ENCODE peak calls at places on chromosomes 11 and 22, in four cellular contexts. One of them, this sample, is unnamed. For H3K27me3, the result is how much of the 10 kb centered on the place peaks cover.

GRCh38 chr11:103047837-103048236 is 44.1 kb downstream of the DCUN1D5 start:
- DNase-seq in mammary epithelial cell: no peak
- DNase-seq in fibroblast of lung: no peak
- DNase-seq in GM23248: peak
- DNase-seq in this sample: no peak

GRCh38 chr11:130782361-130783221 is 133.7 kb downstream of the SNX19 start:
- DNase-seq in GM23248: peak
- DNase-seq in fibroblast of lung: peak
- DNase-seq in mammary epithelial cell: no peak
- DNase-seq in this sample: peak

GRCh38 chr22:24359452-24360120 is 67.8 kb upstream of the ADORA2A start:
- DNase-seq in mammary epithelial cell: no peak
- DNase-seq in GM23248: no peak
- DNase-seq in fibroblast of lung: no peak
- DNase-seq in this sample: peak

GRCh38 chr11:5476184-5476819 is 12.2 kb upstream of the OR52D1 start:
- DNase-seq in GM23248: peak
- DNase-seq in mammary epithelial cell: peak
- DNase-seq in fibroblast of lung: peak
- DNase-seq in this sample: peak

GRCh38 chr22:27385261-27385998 is 416.1 kb downstream of the MN1 start:
- DNase-seq in GM23248: no peak
- DNase-seq in fibroblast of lung: no peak
- DNase-seq in mammary epithelial cell: no peak
- DNase-seq in this sample: no peak

GRCh38 chr11:27081056-27081455 is 40.4 kb downstream of the BBOX1 start:
- DNase-seq in GM23248: peak
- DNase-seq in fibroblast of lung: peak
- DNase-seq in mammary epithelial cell: peak
- DNase-seq in this sample: no peak

GRCh38 chr11:120067361-120068113 is 70.4 kb downstream of the TRIM29 start:
- DNase-seq in GM23248: no peak
- DNase-seq in mammary epithelial cell: no peak
- DNase-seq in fibroblast of lung: no peak
- DNase-seq in this sample: no peak

GRCh38 chr11:61477734-61478148 is 30.8 kb upstream of the LRRC10B start:
- DNase-seq in fibroblast of lung: no peak
- DNase-seq in GM23248: peak
- DNase-seq in mammary epithelial cell: no peak
- DNase-seq in this sample: peak

GRCh38 chr11:74677131-74677530 is 54.1 kb downstream of the CHRDL2 start:
- DNase-seq in mammary epithelial cell: no peak
- DNase-seq in fibroblast of lung: no peak
- DNase-seq in GM23248: no peak
- DNase-seq in this sample: no peak

GRCh38 chr11:8832571-8833260 is 78.3 kb upstream of the AKIP1 start:
- DNase-seq in mammary epithelial cell: peak
- DNase-seq in GM23248: peak
- DNase-seq in fibroblast of lung: peak
- DNase-seq in this sample: peak

DNA sequence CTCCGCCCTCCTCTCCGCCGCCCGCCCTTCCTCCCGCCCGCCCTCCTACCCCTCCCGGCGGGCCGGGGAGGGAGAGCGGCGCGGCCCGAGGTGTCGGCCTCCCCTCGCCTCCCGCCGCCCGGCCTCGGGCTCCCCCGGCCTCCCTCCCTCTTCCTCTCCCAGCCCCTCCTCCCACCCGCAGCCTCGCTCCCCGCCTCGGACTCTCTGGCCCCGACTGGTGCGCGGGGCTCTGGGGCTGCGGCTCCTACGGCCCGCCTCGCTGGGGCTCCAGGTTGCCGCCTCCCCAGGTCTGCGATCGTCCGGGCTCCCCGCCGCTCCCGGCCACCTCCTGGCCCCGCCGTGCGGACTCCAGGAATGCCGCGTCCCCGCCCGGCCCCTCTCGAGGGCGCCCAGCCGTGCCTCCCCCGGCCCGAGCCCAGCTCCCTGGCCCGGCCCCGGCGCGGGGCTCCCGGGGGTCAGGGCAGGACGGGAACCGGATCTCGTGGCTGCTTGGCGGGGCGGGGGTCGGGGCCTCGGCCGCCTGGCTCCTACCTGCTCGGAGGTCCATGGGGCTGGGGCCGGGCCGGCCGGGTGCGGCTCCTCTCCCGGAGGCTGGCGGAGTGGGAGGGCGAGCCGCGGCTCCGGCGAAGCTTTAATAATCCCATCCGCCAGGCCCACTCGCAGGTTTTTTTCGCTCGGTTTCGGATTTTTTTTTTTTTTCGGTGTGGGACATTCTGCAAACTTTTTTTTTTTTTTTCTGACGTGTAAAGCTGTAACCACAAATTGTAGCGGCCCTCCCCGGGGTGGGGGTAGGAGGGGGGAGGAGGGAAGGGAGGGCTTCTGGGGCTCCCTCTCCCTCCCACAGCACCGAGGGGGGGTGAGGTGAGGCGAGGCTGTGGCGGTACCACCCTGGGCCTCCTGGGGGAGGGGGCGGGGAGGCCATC is at the start of gene CLCF1:
- DNase-seq in GM23248: peak
- DNase-seq in fibroblast of lung: peak
- DNase-seq in mammary epithelial cell: peak
- DNase-seq in this sample: no peak
- TF ChIP-seq EZH2 in GM23248: no peak
- TF ChIP-seq EZH2 in fibroblast of lung: no peak
- TF ChIP-seq EZH2 in mammary epithelial cell: no peak
- TF ChIP-seq EZH2 in this sample: no peak

DNA sequence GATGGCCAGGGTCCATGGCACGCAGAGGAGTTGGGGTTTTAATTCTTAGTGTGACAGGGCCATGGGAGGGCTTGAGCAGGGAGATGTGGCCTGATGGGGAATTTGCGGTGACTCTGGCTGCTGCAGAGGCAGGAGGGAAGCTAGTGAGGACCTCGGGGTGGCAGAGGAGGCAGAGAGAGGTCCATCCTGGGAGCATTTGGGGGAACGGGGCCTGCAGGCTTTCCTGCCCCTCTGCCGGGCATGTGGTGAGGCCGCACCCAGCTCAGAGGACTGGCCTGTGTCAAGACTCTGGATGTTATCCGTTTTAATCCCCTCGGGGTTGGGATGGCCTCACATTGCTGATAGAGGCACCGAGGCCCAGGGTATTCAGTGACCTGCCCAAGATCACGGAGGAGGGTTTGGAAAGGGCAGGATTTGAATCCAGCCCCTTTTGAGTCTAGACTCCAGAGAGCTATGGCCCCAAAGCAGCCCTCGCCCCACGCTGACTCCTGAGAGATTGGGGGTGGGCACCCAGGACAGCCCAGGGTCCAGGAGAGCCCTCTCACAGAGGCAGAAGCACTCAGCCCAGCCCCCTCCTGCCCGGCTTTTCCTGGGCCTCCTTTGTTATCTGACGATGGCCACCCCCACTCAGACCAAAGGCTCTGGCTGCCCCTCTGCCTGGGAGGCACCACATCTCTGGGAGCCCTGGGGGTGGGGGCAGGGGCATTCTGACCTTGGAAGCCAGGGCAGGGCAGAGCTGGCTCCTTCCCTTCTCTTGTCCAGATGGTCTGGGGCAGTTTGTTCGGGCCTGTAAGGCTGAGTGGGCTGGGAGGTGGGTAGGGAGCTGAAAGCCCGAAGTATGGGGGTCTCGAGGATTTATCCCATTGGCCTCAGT is 13.9 kb downstream of the MGAT3 start:
- DNase-seq in fibroblast of lung: no peak
- DNase-seq in GM23248: no peak
- DNase-seq in mammary epithelial cell: no peak
- DNase-seq in this sample: no peak
- H3K4me3 ChIP-seq in fibroblast of lung: no peak
- H3K4me3 ChIP-seq in GM23248: no peak
- H3K4me3 ChIP-seq in mammary epithelial cell: no peak
- H3K4me3 ChIP-seq in this sample: no peak

DNA sequence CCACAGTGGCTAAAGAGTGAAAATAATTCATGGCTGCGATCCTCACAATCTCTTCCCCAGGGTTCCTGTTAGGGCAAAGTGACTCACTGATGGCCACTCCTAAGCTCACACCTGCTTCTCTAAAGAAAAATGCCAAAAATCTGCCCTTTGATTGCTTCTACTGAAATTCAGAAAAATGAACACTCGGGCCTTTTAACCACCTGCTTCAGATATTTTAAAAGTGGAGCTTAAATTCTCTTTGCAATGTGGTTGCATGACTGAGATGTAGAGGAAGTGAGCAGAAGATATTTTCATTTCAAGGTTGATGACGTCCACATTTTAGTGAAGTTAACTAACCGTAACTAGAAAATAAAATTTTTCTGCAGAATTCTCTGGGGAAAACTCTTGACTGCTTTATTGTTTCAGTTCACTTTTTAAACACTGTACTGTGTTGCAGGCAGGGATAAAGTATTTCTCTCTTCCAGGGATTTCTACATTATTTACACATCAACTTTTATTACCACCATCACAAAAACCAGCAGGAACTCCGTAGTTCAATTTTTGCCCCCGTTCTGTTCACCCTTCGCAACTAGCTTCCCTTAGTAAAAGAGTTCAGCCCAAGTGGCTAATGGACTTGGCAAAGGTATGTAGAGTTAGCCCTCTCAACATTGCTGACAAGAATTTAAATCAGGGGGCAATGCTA is 8.5 kb downstream of the RAB30 start:
- DNase-seq in fibroblast of lung: peak
- DNase-seq in mammary epithelial cell: no peak
- DNase-seq in GM23248: peak
- DNase-seq in this sample: peak
- H3K27me3 ChIP-seq in fibroblast of lung: under half
- H3K27me3 ChIP-seq in mammary epithelial cell: under half
- H3K27me3 ChIP-seq in GM23248: under half
- H3K27me3 ChIP-seq in this sample: under half

DNA sequence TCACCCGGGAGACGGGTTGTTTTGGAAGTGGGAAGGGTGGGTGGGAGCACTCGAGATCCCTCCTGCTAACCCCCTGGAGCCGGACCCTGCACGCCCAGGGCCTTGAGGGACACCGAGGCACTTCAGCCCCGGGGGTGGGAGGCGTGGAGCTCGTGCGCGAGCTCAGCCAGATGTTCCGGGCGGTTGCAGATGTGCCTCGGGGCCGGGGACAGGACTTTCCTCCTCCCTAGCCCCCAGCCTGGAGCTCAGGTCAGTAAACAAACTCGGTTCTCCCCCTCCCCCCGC is 3.3 kb upstream of the WNT11 start:
- DNase-seq in mammary epithelial cell: no peak
- DNase-seq in GM23248: peak
- DNase-seq in fibroblast of lung: no peak
- DNase-seq in this sample: no peak
- TF ChIP-seq EZH2 in mammary epithelial cell: no peak
- TF ChIP-seq EZH2 in GM23248: no peak
- TF ChIP-seq EZH2 in fibroblast of lung: no peak
- TF ChIP-seq EZH2 in this sample: no peak

GRCh38 chr11:16607675-16608644 is 130.5 kb upstream of the C11orf58 start:
- DNase-seq in fibroblast of lung: peak
- DNase-seq in mammary epithelial cell: peak
- DNase-seq in GM23248: no peak
- DNase-seq in this sample: peak
- H3K4me3 ChIP-seq in fibroblast of lung: peak
- H3K4me3 ChIP-seq in mammary epithelial cell: peak
- H3K4me3 ChIP-seq in GM23248: no peak
- H3K4me3 ChIP-seq in this sample: peak

DNA sequence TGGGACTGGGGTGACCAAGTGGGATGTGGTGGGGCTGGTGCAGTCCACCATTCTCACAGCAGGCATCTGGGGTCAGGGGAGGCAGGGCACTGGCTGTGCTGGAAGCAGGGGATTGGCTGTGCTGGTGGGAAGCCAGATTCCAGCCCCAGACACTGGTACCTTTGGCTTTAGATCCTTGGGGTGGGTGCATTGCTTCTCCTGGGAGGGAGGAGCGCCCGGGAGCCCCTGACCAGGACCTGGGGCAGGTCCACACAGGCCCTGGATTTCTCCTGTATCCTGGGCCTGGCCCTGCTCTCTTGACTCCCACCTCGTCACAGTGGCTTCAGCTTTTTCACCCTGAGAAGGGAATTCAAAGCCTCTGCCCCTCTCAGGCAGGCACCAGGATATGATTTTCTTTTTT is 38.5 kb downstream of the ST3GAL4 start:
- DNase-seq in fibroblast of lung: no peak
- DNase-seq in GM23248: no peak
- DNase-seq in mammary epithelial cell: no peak
- DNase-seq in this sample: no peak
- H3K27me3 ChIP-seq in fibroblast of lung: under half
- H3K27me3 ChIP-seq in GM23248: under half
- H3K27me3 ChIP-seq in mammary epithelial cell: under half
- H3K27me3 ChIP-seq in this sample: under half

GRCh38 chr11:124754710-124755109 is 2.7 kb upstream of the VSIG2 start:
- DNase-seq in mammary epithelial cell: no peak
- DNase-seq in fibroblast of lung: no peak
- DNase-seq in GM23248: no peak
- DNase-seq in this sample: no peak
- TF ChIP-seq EZH2 in mammary epithelial cell: no peak
- TF ChIP-seq EZH2 in fibroblast of lung: no peak
- TF ChIP-seq EZH2 in GM23248: no peak
- TF ChIP-seq EZH2 in this sample: no peak

GRCh38 chr11:133953571-133953970 is 3.2 kb downstream of the IGSF9B start:
- DNase-seq in mammary epithelial cell: no peak
- DNase-seq in fibroblast of lung: no peak
- DNase-seq in GM23248: no peak
- DNase-seq in this sample: no peak

GRCh38 chr11:133952199-133953190 is 4.3 kb downstream of the IGSF9B start:
- DNase-seq in GM23248: no peak
- DNase-seq in fibroblast of lung: no peak
- DNase-seq in mammary epithelial cell: no peak
- DNase-seq in this sample: no peak

GRCh38 chr11:133953999-133954398 is 2.8 kb downstream of the IGSF9B start:
- DNase-seq in mammary epithelial cell: no peak
- DNase-seq in GM23248: no peak
- DNase-seq in fibroblast of lung: no peak
- DNase-seq in this sample: no peak

GRCh38 chr11:133950874-133951483 is 5.8 kb downstream of the IGSF9B start:
- DNase-seq in fibroblast of lung: no peak
- DNase-seq in GM23248: no peak
- DNase-seq in mammary epithelial cell: no peak
- DNase-seq in this sample: peak

GRCh38 chr11:133951484-133952198 is 5.1 kb downstream of the IGSF9B start:
- DNase-seq in fibroblast of lung: peak
- DNase-seq in mammary epithelial cell: no peak
- DNase-seq in GM23248: peak
- DNase-seq in this sample: peak
- H3K4me3 ChIP-seq in fibroblast of lung: no peak
- H3K4me3 ChIP-seq in mammary epithelial cell: no peak
- H3K4me3 ChIP-seq in GM23248: peak
- H3K4me3 ChIP-seq in this sample: peak

GRCh38 chr22:22569218-22569617 is 10.2 kb upstream of the PRAME start:
- DNase-seq in GM23248: no peak
- DNase-seq in fibroblast of lung: no peak
- DNase-seq in mammary epithelial cell: no peak
- DNase-seq in this sample: no peak
- H3K27me3 ChIP-seq in GM23248: under half
- H3K27me3 ChIP-seq in fibroblast of lung: under half
- H3K27me3 ChIP-seq in mammary epithelial cell: under half
- H3K27me3 ChIP-seq in this sample: under half

This sample was measured in A673.